ENCODE peak calls at places on chromosomes 1 and 21, in seven cellular contexts. W is AG04450, F is epithelial cell of esophagus, O is lower leg skin, L is hepatocyte, D is adrenal gland, C is stomach. H is an unnamed sample.

GRCh38 chr1:221302357-221303147 is 423.3 kb downstream of the HLX start:
- DNase-seq in W (no peak), F (no peak), O (no peak), L (no peak), D (no peak), C (no peak), H (no peak)

GRCh38 chr1:41371630-41372599 is 10.7 kb downstream of the FOXO6 start:
- DNase-seq in W (no peak), F (no peak), O (no peak), L (no peak), D (no peak), C (no peak), H (no peak)

GRCh38 chr1:50968884-50969610 is 998 bp upstream of the CDKN2C start:
- DNase-seq in W (no peak), F (peak), O (no peak), L (peak), D (peak), C (peak), H (peak)

GRCh38 chr1:57747818-57748217 is 324.0 kb upstream of the DAB1 start:
- DNase-seq in W (no peak), F (no peak), O (no peak), L (no peak), D (no peak), C (no peak), H (no peak)

GRCh38 chr21:44589586-44590305 is 2.6 kb downstream of the KRTAP10-6 start:
- DNase-seq in W (no peak), F (no peak), O (no peak), L (no peak), D (peak), C (no peak), H (no peak)

GRCh38 chr1:213481395-213481794 is 430.4 kb downstream of the RPS6KC1 start:
- DNase-seq in W (no peak), F (no peak), O (no peak), L (no peak), D (no peak), C (no peak), H (no peak)

GRCh38 chr21:42120056-42120903 is 49.2 kb downstream of the UMODL1 start:
- DNase-seq in W (no peak), F (peak), O (no peak), L (peak), D (no peak), C (no peak), H (no peak)

GRCh38 chr1:244397086-244397485 is 54.6 kb downstream of the ADSS2 start:
- DNase-seq in W (no peak), F (no peak), O (no peak), L (no peak), D (no peak), C (no peak), H (no peak)

GRCh38 chr21:29196021-29196663 is 65.7 kb downstream of the MAP3K7CL start:
- DNase-seq in W (peak), F (peak), O (peak), L (peak), D (peak), C (peak), H (peak)

GRCh38 chr1:56573311-56573710 is 6.1 kb downstream of the PLPP3 start:
- DNase-seq in W (no peak), F (no peak), O (no peak), L (peak), D (no peak), C (no peak), H (no peak)

GRCh38 chr1:47534417-47534816 is 96.6 kb downstream of the FOXD2 start:
- DNase-seq in W (no peak), F (no peak), O (no peak), L (peak), D (peak), C (no peak), H (no peak)

GRCh38 chr1:3423245-3423829 is 31.1 kb upstream of the ARHGEF16 start:
- DNase-seq in W (no peak), F (no peak), O (no peak), L (peak), D (no peak), C (peak), H (peak)

GRCh38 chr1:216566809-216567208 is 143.6 kb upstream of the USH2A start:
- DNase-seq in W (no peak), F (peak), O (no peak), L (peak), D (no peak), C (no peak), H (no peak)

GRCh38 chr1:189790335-189790734 is 687.3 kb downstream of the BRINP3 start:
- DNase-seq in W (no peak), F (no peak), O (no peak), L (no peak), D (no peak), C (no peak), H (no peak)

GRCh38 chr1:119893827-119894700 is 2.3 kb downstream of the ADAM30 start:
- DNase-seq in W (no peak), F (no peak), O (no peak), L (no peak), D (no peak), C (no peak), H (no peak)

GRCh38 chr21:34517491-34518245 is 5.7 kb upstream of the KCNE1 start:
- DNase-seq in W (no peak), F (peak), O (no peak), L (no peak), D (no peak), C (no peak), H (no peak)

GRCh38 chr21:27581168-27581567 is 614.3 kb upstream of the ADAMTS5 start:
- DNase-seq in W (no peak), F (peak), O (no peak), L (no peak), D (no peak), C (no peak), H (no peak)

GRCh38 chr1:221419513-221420088 is 322.3 kb downstream of the DUSP10 start:
- DNase-seq in W (peak), F (peak), O (peak), L (no peak), D (no peak), C (no peak), H (no peak)

GRCh38 chr1:226082959-226083302 is 20.4 kb downstream of the H3-3A start:
- DNase-seq in W (no peak), F (no peak), O (peak), L (peak), D (peak), C (peak), H (peak)

GRCh38 chr1:178311164-178311563 is 185.6 kb downstream of the CLEC20A start:
- DNase-seq in W (no peak), F (no peak), O (no peak), L (no peak), D (no peak), C (no peak), H (no peak)

GRCh38 chr1:119771016-119771415 is 2.3 kb upstream of the HMGCS2 start:
- DNase-seq in W (no peak), F (no peak), O (no peak), L (peak), D (no peak), C (no peak), H (no peak)

GRCh38 chr1:11749203-11749689 is 12.7 kb upstream of the C1orf167 start:
- DNase-seq in W (no peak), F (peak), O (no peak), L (peak), D (no peak), C (peak), H (no peak)

GRCh38 chr1:53077599-53077965 is 15.6 kb downstream of the PODN start:
- DNase-seq in W (no peak), F (no peak), O (no peak), L (no peak), D (no peak), C (no peak), H (no peak)

GRCh38 chr1:230278871-230279582 is 147.1 kb downstream of the PGBD5 start:
- DNase-seq in W (no peak), F (no peak), O (no peak), L (no peak), D (no peak), C (no peak), H (no peak)

GRCh38 chr1:116673935-116674630 is 6.5 kb upstream of the IGSF3 start:
- DNase-seq in W (no peak), F (peak), O (no peak), L (no peak), D (no peak), C (no peak), H (no peak)

GRCh38 chr1:69737527-69738176 is 169.9 kb downstream of the LRRC7 start:
- DNase-seq in W (peak), F (peak), O (peak), L (peak), D (peak), C (no peak), H (peak)

GRCh38 chr1:147723691-147724323 is 36.6 kb downstream of the GJA5 start:
- DNase-seq in W (no peak), F (peak), O (no peak), L (peak), D (peak), C (no peak), H (peak)

GRCh38 chr1:155623357-155623756 is 13.3 kb downstream of the MSTO1 start:
- DNase-seq in W (no peak), F (no peak), O (no peak), L (no peak), D (no peak), C (no peak), H (no peak)

GRCh38 chr1:58620259-58620658 is 43.2 kb upstream of the TACSTD2 start:
- DNase-seq in W (no peak), F (peak), O (no peak), L (peak), D (no peak), C (peak), H (no peak)

GRCh38 chr1:40594187-40594531 is 62.7 kb downstream of the ZNF684 start:
- DNase-seq in W (no peak), F (no peak), O (no peak), L (no peak), D (no peak), C (no peak), H (no peak)

GRCh38 chr21:22925032-22925431 is 1926.8 kb downstream of the NCAM2 start:
- DNase-seq in W (no peak), F (no peak), O (no peak), L (no peak), D (no peak), C (no peak), H (no peak)

GRCh38 chr21:38843806-38844479 is 38.2 kb downstream of the ETS2 start:
- DNase-seq in W (peak), F (peak), O (no peak), L (no peak), D (no peak), C (no peak), H (no peak)

GRCh38 chr1:229280037-229280828 is 9.3 kb downstream of the RAB4A start:
- DNase-seq in W (no peak), F (peak), O (no peak), L (no peak), D (no peak), C (no peak), H (no peak)

GRCh38 chr1:20229191-20229590 is 42.9 kb upstream of the PLA2G2C start:
- DNase-seq in W (no peak), F (no peak), O (no peak), L (no peak), D (no peak), C (no peak), H (no peak)

GRCh38 chr1:54360165-54361005 is 45.8 kb downstream of the SSBP3 start:
- DNase-seq in W (no peak), F (no peak), O (no peak), L (no peak), D (no peak), C (no peak), H (no peak)

GRCh38 chr1:222539951-222540597 is 7.8 kb downstream of the HHIPL2 start:
- DNase-seq in W (no peak), F (no peak), O (no peak), L (no peak), D (no peak), C (no peak), H (no peak)

GRCh38 chr1:217370757-217371156 is 260.1 kb downstream of the GPATCH2 start:
- DNase-seq in W (no peak), F (no peak), O (no peak), L (no peak), D (no peak), C (no peak), H (no peak)

GRCh38 chr1:151010346-151010726 is 2.1 kb downstream of the PRUNE1 start:
- DNase-seq in W (no peak), F (no peak), O (no peak), L (no peak), D (no peak), C (no peak), H (no peak)

GRCh38 chr1:205976708-205977107 is 26.5 kb downstream of the RAB7B start:
- DNase-seq in W (peak), F (peak), O (no peak), L (peak), D (peak), C (no peak), H (no peak)

GRCh38 chr1:27402349-27402754 is 9.9 kb downstream of the GPR3 start:
- DNase-seq in W (no peak), F (peak), O (peak), L (peak), D (peak), C (peak), H (peak)
- H3K4me3 ChIP-seq in W (no peak), F (no peak), O (no peak), L (no peak), D (no peak), C (no peak), H (no peak)

GRCh38 chr1:27353629-27354028 is 11.8 kb downstream of the SYTL1 start:
- DNase-seq in W (no peak), F (no peak), O (no peak), L (no peak), D (no peak), C (no peak), H (no peak)

GRCh38 chr1:27351541-27352107 is 9.8 kb downstream of the SYTL1 start:
- DNase-seq in W (no peak), F (no peak), O (no peak), L (no peak), D (no peak), C (no peak), H (no peak)

GRCh38 chr1:27350673-27351540 is 9.1 kb downstream of the SYTL1 start:
- DNase-seq in W (no peak), F (no peak), O (no peak), L (peak), D (no peak), C (no peak), H (no peak)

GRCh38 chr1:27355683-27356082 is 11.1 kb downstream of the MAP3K6 start:
- DNase-seq in W (no peak), F (no peak), O (no peak), L (no peak), D (no peak), C (no peak), H (no peak)

GRCh38 chr1:27353166-27353565 is 11.3 kb downstream of the SYTL1 start:
- DNase-seq in W (no peak), F (no peak), O (no peak), L (no peak), D (no peak), C (no peak), H (no peak)
- H3K4me3 ChIP-seq in W (no peak), F (no peak), O (no peak), L (no peak), D (no peak), C (no peak), H (no peak)

DNA sequence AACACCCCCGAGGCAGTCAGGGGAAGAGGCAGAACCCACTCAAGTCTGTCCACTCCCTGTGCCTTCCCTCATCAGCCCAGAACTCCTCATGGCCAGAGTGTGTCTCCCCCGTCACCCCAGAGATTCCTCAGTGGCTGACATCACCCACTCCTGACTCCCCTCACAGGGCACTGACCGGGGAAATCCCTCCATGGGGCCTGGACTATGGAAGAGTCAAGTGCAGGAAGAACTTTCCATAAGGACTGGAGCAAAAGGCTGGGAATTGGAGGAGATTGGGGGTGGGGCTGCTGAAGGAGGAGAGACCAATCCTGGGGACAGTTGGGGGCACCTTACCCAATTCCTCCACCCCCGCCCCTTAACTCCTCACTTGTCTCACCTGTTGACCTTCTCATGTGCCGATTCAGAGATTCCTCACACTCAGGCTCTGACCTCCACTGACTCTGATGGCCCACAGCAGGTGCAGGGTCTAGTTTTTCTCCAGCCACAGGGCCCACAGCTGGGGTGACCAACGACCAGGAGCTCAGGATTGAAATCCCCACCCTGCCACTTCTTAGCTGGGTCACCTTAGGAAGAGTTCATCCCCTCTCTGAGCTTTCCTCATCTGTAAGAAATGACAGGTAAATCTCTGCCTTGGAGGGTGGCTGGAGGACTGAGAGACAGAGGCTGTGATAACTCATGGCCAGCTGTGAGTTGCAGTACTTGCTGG is 481 bp upstream of the EXTL1 start:
- DNase-seq in W (no peak), F (no peak), O (no peak), L (no peak), D (no peak), C (no peak), H (no peak)
- H3K4me3 ChIP-seq in W (peak), F (no peak), O (no peak), L (no peak), D (no peak), C (no peak), H (no peak)

DNA sequence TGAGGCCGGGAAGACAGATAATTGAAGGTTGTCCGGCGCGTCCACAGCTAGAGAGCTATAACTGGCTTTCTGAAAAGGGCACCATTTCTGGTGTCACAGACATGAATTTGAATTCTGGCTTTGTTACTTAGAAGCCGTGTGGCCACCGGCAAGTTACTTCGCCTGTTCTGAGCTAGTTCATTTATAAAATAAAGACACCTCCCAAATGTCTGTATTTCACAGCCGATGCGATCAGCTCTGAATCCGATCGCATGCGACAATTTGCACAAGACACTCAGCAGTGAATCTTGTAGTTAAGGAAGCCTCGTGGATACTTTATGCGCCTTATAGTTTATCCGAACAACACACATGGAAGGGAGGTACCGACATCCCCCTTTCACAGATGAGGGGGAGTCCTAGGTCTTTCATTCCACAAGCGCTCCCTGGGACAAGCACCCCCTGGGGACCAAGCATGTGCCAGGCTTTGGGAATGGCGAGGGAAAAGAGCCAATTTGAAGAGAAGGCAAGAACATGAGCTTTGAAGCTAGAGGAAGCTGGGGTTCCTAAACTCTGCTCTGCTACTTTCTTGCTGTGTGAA is 4.0 kb downstream of the ID3 start:
- DNase-seq in W (no peak), F (no peak), O (no peak), L (no peak), D (no peak), C (no peak), H (no peak)
- H3K4me3 ChIP-seq in W (peak), F (peak), O (peak), L (peak), D (no peak), C (peak), H (peak)

GRCh38 chr1:32334864-32335618 is 992 bp downstream of the MARCKSL1 start:
- DNase-seq in W (no peak), F (peak), O (no peak), L (peak), D (no peak), C (peak), H (no peak)
- H3K4me3 ChIP-seq in W (peak), F (peak), O (peak), L (peak), D (peak), C (peak), H (peak)

GRCh38 chr1:15764269-15764764 is 5.7 kb downstream of the FBLIM1 start:
- DNase-seq in W (no peak), F (peak), O (no peak), L (peak), D (no peak), C (peak), H (no peak)

GRCh38 chr1:15768388-15768787 is 9.8 kb downstream of the FBLIM1 start:
- DNase-seq in W (no peak), F (no peak), O (no peak), L (no peak), D (no peak), C (no peak), H (no peak)

GRCh38 chr1:15764890-15765289 is 6.3 kb downstream of the FBLIM1 start:
- DNase-seq in W (no peak), F (no peak), O (no peak), L (no peak), D (no peak), C (no peak), H (no peak)

GRCh38 chr1:15767941-15768340 is 9.3 kb downstream of the FBLIM1 start:
- DNase-seq in W (no peak), F (no peak), O (no peak), L (no peak), D (no peak), C (no peak), H (no peak)

GRCh38 chr1:15765495-15766194 is 7.0 kb downstream of the FBLIM1 start:
- DNase-seq in W (peak), F (peak), O (peak), L (peak), D (no peak), C (no peak), H (no peak)
- H3K4me3 ChIP-seq in W (no peak), F (no peak), O (no peak), L (no peak), D (no peak), C (no peak), H (no peak)

GRCh38 chr1:207959995-207960745 is 49.2 kb upstream of the CD34 start:
- DNase-seq in W (no peak), F (no peak), O (no peak), L (no peak), D (no peak), C (no peak), H (no peak)
- H3K4me3 ChIP-seq in W (no peak), F (no peak), O (no peak), L (no peak), D (no peak), C (peak), H (no peak)

GRCh38 chr1:89199515-89199914 is 773 bp upstream of the GBP4 start:
- DNase-seq in W (no peak), F (no peak), O (no peak), L (no peak), D (no peak), C (no peak), H (no peak)

GRCh38 chr1:89200668-89201488 is 2.1 kb upstream of the GBP4 start:
- DNase-seq in W (no peak), F (no peak), O (no peak), L (no peak), D (no peak), C (no peak), H (no peak)

GRCh38 chr1:89198081-89198480 is 661 bp downstream of the GBP4 start:
- DNase-seq in W (no peak), F (no peak), O (no peak), L (no peak), D (no peak), C (no peak), H (no peak)

GRCh38 chr1:89201489-89201794 is 2.7 kb upstream of the GBP4 start:
- DNase-seq in W (no peak), F (no peak), O (no peak), L (no peak), D (no peak), C (no peak), H (no peak)

DNA sequence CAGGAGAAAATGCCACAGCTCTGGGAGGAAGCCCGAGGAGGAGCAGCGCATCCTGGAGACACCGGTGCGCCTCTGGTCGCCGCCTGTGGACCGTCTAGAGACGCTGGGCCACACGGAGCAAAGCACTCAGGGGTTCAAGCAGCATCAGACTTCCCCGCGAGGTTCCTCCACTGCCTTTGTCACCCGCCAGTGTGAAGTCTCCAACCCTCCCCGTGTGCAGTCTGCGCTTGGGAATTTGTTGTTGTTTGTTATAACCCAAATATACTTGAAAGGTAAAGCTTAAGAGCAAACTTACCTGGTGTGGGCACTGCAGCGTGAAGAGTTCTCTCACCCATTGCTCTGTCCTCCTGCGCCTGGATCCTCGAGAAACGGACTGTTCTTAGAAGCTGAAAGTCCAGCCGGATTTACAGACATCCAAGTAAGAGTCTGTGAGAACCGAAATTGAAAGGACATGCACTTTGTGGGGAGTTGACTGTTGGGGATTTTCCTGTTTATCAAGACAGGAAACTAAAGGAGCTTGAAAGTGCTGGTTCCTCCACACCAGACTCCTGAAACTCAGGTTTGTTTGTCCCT is at the start of gene GBP4:
- DNase-seq in W (no peak), F (peak), O (no peak), L (peak), D (peak), C (peak), H (peak)
- H3K4me3 ChIP-seq in W (peak), F (peak), O (no peak), L (no peak), D (peak), C (peak), H (peak)

H was measured in lung.